ENCODE peak calls at places on chromosomes 2 and 18, in nine cellular contexts. A is cardiac muscle cell; E is GM23248; G is tibial artery; Y is right atrium auricular region; J is upper lobe of right lung; N is neural progenitor cell; Z is CD8-positive, alpha-beta T cell; T is heart left ventricle. U is an unnamed sample. For H3K4me1 and H3K9me3, the result is how much of the 10 kb centered on the place peaks cover.

GRCh38 chr18:41850781-41851180 is 104.3 kb upstream of the PIK3C3 start:
- DNase-seq in J (no peak), Z (no peak), A (no peak), Y (no peak), E (no peak), N (no peak), T (no peak), G (no peak), U (no peak)

GRCh38 chr2:173354073-173354600 is 535 bp upstream of the CDCA7 start:
- DNase-seq in Y (no peak), J (no peak), A (no peak), G (no peak), N (no peak), T (no peak), Z (no peak), E (peak), U (no peak)

GRCh38 chr2:239363946-239364637 is 36.7 kb downstream of the HDAC4 start:
- DNase-seq in T (no peak), A (no peak), N (no peak), Y (no peak), J (no peak), Z (no peak), G (no peak), E (no peak), U (no peak)

GRCh38 chr2:113876503-113877387 is 13.1 kb upstream of the ACTR3 start:
- DNase-seq in A (no peak), G (no peak), E (no peak), T (no peak), N (no peak), Y (no peak), J (peak), Z (peak), U (no peak)

GRCh38 chr18:40380657-40381441 is 1574.2 kb upstream of the PIK3C3 start:
- DNase-seq in Z (no peak), Y (no peak), N (peak), G (no peak), J (no peak), T (no peak), E (peak), A (peak), U (no peak)

GRCh38 chr2:149904352-149904751 is 316.8 kb upstream of the MMADHC start:
- DNase-seq in N (no peak), T (no peak), E (no peak), J (no peak), G (no peak), A (peak), Y (no peak), Z (no peak), U (no peak)

GRCh38 chr18:10403675-10404074 is 50.8 kb upstream of the APCDD1 start:
- DNase-seq in G (no peak), E (no peak), A (no peak), J (no peak), Z (no peak), Y (no peak), N (peak), T (no peak), U (no peak)

GRCh38 chr2:98734157-98734556 is 3.2 kb upstream of the MGAT4A start:
- DNase-seq in Z (no peak), Y (no peak), N (no peak), J (no peak), E (no peak), T (no peak), A (no peak), G (no peak), U (no peak)

GRCh38 chr2:16189851-16190160 is 249.5 kb downstream of the MYCN start:
- DNase-seq in A (no peak), Y (no peak), Z (no peak), N (no peak), T (no peak), E (no peak), G (no peak), J (no peak), U (no peak)

GRCh38 chr18:22221350-22221749 is 52.0 kb downstream of the GATA6 start:
- DNase-seq in N (no peak), J (no peak), E (no peak), Y (no peak), T (no peak), G (no peak), A (no peak), Z (no peak), U (no peak)

GRCh38 chr2:37561615-37562569 is 109.5 kb downstream of the CDC42EP3 start:
- DNase-seq in A (no peak), J (no peak), Z (no peak), G (no peak), Y (no peak), T (no peak), E (peak), N (no peak), U (no peak)

GRCh38 chr2:238916875-238917590 is 69.1 kb downstream of the TWIST2 start:
- DNase-seq in E (peak), A (no peak), J (peak), G (no peak), N (no peak), T (no peak), Y (no peak), Z (no peak), U (no peak)

GRCh38 chr18:9240270-9240669 is 94.3 kb upstream of the TWSG1 start:
- DNase-seq in Z (no peak), J (no peak), Y (no peak), E (no peak), N (no peak), T (no peak), G (no peak), A (no peak), U (no peak)

GRCh38 chr18:7677424-7677823 is 110.3 kb downstream of the PTPRM start:
- DNase-seq in J (no peak), Y (no peak), G (no peak), Z (no peak), A (no peak), N (no peak), E (no peak), T (no peak), U (no peak)

GRCh38 chr2:200276472-200276871 is 30.0 kb upstream of the SPATS2L start:
- DNase-seq in N (no peak), J (no peak), T (no peak), Z (no peak), E (no peak), G (no peak), A (no peak), Y (no peak), U (no peak)

GRCh38 chr2:200278694-200279316 is 27.7 kb upstream of the SPATS2L start:
- DNase-seq in N (no peak), Z (no peak), E (no peak), J (no peak), T (no peak), A (no peak), Y (no peak), G (no peak), U (no peak)

GRCh38 chr2:200274116-200275075 is 32.1 kb upstream of the SPATS2L start:
- DNase-seq in G (no peak), T (no peak), A (no peak), Z (no peak), N (peak), E (peak), Y (no peak), J (no peak), U (no peak)

GRCh38 chr2:200272320-200272719 is 34.2 kb upstream of the SPATS2L start:
- DNase-seq in T (no peak), E (no peak), A (no peak), N (no peak), J (no peak), G (no peak), Z (no peak), Y (no peak), U (no peak)

DNA sequence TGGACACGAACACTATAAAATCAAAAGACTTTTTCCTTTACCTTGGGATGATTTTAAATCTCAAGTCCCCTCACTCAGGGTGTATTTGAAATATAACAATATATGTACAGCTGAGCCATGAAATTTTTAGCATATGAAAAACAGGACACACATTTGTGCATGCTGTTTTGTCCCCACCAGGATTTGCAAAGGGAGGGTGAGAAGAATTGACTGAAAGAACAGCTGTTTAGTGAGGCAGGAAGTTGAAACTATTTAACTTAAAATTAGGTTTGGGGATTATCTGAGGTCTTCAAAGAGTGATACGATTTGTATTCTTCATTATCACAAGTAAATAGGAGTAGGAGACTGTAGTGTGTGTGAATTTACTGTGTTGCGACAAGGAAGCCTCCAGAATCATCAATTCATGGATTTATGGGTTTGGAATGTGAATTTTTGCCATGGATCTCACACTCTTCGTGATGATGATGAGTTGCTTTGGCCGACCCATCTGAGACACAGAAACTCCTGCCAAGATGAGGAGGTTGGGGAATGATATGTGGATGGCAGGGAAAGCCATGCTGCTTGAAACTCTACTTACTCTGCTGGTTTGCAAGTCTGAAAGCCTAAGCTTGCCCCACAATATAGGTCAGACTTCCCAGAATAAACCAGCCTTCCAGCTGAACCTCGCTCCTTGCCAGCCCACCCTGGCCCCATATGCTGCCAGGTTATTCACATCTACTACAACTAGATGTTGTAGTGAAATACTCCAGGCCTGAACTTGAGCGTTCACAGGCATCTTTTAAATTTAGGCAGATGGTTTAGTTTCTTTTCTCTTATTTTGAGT is 31.0 kb upstream of the SPATS2L start:
- DNase-seq in N (no peak), Y (no peak), G (no peak), Z (no peak), E (peak), J (no peak), T (no peak), A (no peak), U (no peak)
- H3K27ac ChIP-seq in N (no peak), Y (no peak), G (no peak), Z (no peak), E (no peak), J (no peak), T (no peak), A (no peak), U (no peak)

DNA sequence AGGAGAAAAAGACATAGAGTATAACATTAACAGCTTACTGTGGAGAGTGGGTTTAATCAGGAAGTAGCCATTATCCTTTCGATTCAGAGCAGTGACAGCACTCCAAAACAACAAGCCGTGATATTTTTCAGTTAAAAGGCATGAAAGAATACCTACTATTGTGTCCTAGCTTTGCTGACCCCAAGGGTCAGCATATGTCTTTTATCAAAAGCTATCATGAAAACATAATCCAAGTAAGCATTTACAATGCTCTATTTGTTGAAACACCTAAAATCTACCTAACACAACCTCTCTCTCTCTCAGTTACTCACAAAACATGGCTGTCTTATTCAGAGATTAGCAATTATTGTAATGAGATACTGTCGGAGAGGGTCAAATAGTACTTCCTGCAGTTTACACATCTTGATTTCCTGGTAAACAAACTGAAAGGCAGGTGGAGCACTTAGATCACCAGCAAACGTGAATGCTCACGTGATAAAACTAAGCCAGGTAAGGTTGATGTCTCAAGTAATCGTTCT is 100.0 kb downstream of the BAZ2B start:
- DNase-seq in E (peak), Y (no peak), N (peak), J (no peak), Z (no peak), T (no peak), G (no peak), A (peak), U (no peak)
- H3K4me1 ChIP-seq in E (under half), Y (under half), N (under half), J (under half), Z (under half), T (half or more), G (under half), A (under half), U (under half)

DNA sequence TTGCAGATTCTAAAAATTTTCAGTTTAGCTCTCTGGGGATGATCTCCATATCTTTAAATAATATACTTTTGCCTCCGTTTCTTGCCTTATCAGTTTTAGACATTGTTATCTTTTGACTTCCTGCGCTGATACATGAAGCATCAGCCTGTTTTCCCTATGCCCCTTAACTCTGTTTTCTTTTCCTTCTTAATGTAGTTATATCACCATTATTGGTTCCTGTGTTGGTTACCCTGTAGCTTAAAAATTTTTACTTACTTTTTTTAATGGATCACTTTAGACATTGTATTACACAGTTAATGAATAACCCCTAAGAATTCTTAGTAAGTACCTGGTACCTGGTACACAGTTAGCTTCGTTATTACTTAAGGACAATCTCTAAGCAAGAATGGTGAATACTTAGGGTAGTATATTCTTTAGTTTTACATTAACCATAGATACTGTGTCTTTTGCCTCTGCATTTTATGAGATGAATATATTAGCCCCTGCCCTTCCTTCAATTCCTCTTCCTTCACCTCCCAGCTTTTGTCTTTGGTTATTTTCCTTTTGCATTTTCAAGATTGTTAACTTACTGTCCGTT is 40.9 kb downstream of the BABAM2 start:
- DNase-seq in N (no peak), J (no peak), E (no peak), Z (no peak), T (no peak), Y (no peak), G (no peak), A (no peak), U (no peak)
- H3K9me3 ChIP-seq in N (under half), J (under half), E (under half), Z (under half), T (under half), Y (under half), G (under half), A (under half), U (under half)

DNA sequence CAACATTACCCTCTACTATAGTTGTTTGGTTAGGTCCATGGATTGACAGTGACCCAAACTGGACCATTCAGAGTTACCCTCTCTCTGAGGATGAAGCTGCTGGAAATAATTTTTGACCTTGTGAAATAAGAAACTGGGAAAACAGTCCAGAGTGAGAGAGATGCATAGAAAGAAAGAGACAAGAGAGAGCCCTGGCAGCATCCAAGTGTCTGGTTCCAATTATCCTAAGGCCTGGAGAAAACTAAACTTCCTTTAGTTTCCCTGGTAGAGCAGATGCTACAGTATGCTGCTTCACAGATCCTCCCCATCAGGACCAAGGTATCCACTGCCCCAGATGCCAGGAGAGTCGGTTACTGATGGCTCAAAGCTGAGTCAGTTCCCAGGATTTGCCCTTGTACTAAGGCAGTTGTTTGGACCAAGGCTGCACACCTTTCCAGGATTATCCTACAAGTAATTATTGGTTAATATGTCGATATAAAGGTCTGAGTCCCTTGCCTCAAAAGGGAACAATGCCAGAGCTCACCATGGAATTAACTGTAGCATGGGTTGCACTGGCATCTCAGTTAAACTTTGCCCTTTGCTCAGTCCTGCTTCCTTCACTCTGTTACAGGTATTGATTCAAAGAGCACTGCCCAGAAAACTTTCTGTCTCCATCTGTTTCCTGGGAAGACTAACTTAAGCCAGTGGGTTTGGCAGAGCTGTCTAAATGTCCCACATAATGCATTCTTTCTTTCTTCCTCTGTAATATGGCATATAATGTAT is 14.6 kb upstream of the CHN1 start:
- DNase-seq in J (no peak), A (no peak), N (no peak), E (no peak), Z (no peak), T (no peak), G (no peak), Y (no peak), U (no peak)
- H3K27ac ChIP-seq in J (no peak), A (no peak), N (no peak), E (no peak), Z (no peak), T (no peak), G (no peak), Y (no peak), U (no peak)

GRCh38 chr18:76445741-76446232 is 49.3 kb downstream of the ZNF516 start:
- DNase-seq in A (no peak), Y (no peak), J (peak), G (no peak), N (no peak), T (no peak), Z (no peak), E (peak), U (no peak)
- H3K4me1 ChIP-seq in A (under half), Y (under half), J (under half), G (under half), N (under half), T (half or more), Z (under half), E (half or more), U (half or more)

GRCh38 chr18:75545189-75545588 is 117.7 kb upstream of the SMIM21 start:
- DNase-seq in E (peak), N (no peak), J (no peak), Y (no peak), T (no peak), A (no peak), G (no peak), Z (no peak), U (no peak)
- H3K9me3 ChIP-seq in E (under half), N (under half), J (under half), Y (under half), T (under half), A (under half), G (under half), Z (under half), U (under half)

DNA sequence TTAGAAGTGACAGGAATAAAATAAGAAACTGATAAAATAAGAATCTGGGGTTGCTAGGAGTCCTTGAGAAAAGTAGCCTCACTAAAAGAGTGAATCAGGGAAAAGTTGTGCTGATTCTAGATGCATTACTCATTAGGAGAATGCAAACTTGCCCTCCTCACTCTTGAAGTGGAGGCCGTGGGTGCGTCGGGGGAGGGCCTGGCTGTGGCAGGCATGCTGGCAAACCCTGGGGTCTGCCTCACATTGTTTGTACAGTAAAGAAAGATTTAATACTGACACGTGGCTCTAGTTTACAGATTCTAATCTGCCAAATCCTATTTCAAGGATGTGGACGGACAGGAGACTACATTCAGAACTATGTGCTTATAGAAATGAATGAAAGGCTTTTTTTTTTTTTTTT is 41.9 kb downstream of the TANC1 start:
- DNase-seq in E (peak), Y (no peak), N (no peak), Z (no peak), J (no peak), A (no peak), T (no peak), G (no peak), U (no peak)
- H3K27ac ChIP-seq in E (peak), Y (no peak), N (no peak), Z (no peak), J (no peak), A (no peak), T (no peak), G (peak), U (no peak)

GRCh38 chr2:11681722-11682589 is 12.0 kb upstream of the NTSR2 start:
- DNase-seq in Z (peak), G (no peak), N (peak), J (no peak), E (peak), Y (no peak), A (peak), T (no peak), U (no peak)
- H3K4me1 ChIP-seq in Z (under half), G (under half), N (under half), J (under half), E (under half), Y (under half), A (under half), T (under half), U (under half)

U was measured in vagina.